ENCODE peak calls at places on chromosomes 13 and 19, in ten cellular contexts. Y is esophagus squamous epithelium, X is left lung, A is IMR-90, H is fibroblast of mammary gland, J is astrocyte of the spinal cord, Z is Peyer's patch, U is lower lobe of right lung, N is cardiac muscle cell, D is AG04450. V is an unnamed sample.

GRCh38 chr19:38375748-38376147 is 1.4 kb downstream of the PSMD8 start:
- DNase-seq in Y (no peak), X (no peak), A (peak; percentile 20), H (peak; percentile 48), J (no peak), Z (no peak), U (no peak), N (no peak), D (no peak), V (no peak)

GRCh38 chr19:46859637-46860124 is 1.1 kb upstream of the ARHGAP35 start:
- DNase-seq in Y (no peak), X (no peak), A (peak; percentile 55), H (peak; percentile 89), J (no peak), Z (no peak), U (peak; percentile 70), N (no peak), D (no peak), V (no peak)

GRCh38 chr13:114334305-114335053 is 20.2 kb downstream of the CHAMP1 start:
- DNase-seq in Y (no peak), X (no peak), A (no peak), H (no peak), J (no peak), Z (no peak), U (no peak), N (no peak), D (no peak), V (no peak)

GRCh38 chr13:50969691-50970090 is 60.1 kb downstream of the RNASEH2B start:
- DNase-seq in Y (no peak), X (no peak), A (no peak), H (no peak), J (peak; percentile 11), Z (no peak), U (no peak), N (peak; percentile 49), D (no peak), V (no peak)

GRCh38 chr19:3145909-3146676 is 10.3 kb downstream of the GNA15 start:
- DNase-seq in Y (no peak), X (peak; percentile 89), A (no peak), H (no peak), J (no peak), Z (no peak), U (peak; percentile 75), N (no peak), D (no peak), V (no peak)

GRCh38 chr13:101755228-101755887 is 302.9 kb downstream of the ITGBL1 start:
- DNase-seq in Y (no peak), X (no peak), A (no peak), H (no peak), J (no peak), Z (no peak), U (no peak), N (no peak), D (no peak), V (no peak)

GRCh38 chr19:40229484-40229883 is 3.0 kb upstream of the CCNP start:
- DNase-seq in Y (no peak), X (no peak), A (peak; percentile 59), H (peak; percentile 68), J (peak; percentile 22), Z (no peak), U (no peak), N (no peak), D (no peak), V (no peak)

GRCh38 chr19:42284641-42285341 is 15.7 kb downstream of the CIC start:
- DNase-seq in Y (no peak), X (peak; percentile 86), A (no peak), H (no peak), J (no peak), Z (peak; percentile 29), U (no peak), N (peak; percentile 38), D (no peak), V (no peak)

GRCh38 chr13:53206455-53206854 is 177.8 kb downstream of the OLFM4 start:
- DNase-seq in Y (no peak), X (no peak), A (no peak), H (peak; percentile 7), J (no peak), Z (no peak), U (no peak), N (peak; percentile 24), D (no peak), V (no peak)

DNA sequence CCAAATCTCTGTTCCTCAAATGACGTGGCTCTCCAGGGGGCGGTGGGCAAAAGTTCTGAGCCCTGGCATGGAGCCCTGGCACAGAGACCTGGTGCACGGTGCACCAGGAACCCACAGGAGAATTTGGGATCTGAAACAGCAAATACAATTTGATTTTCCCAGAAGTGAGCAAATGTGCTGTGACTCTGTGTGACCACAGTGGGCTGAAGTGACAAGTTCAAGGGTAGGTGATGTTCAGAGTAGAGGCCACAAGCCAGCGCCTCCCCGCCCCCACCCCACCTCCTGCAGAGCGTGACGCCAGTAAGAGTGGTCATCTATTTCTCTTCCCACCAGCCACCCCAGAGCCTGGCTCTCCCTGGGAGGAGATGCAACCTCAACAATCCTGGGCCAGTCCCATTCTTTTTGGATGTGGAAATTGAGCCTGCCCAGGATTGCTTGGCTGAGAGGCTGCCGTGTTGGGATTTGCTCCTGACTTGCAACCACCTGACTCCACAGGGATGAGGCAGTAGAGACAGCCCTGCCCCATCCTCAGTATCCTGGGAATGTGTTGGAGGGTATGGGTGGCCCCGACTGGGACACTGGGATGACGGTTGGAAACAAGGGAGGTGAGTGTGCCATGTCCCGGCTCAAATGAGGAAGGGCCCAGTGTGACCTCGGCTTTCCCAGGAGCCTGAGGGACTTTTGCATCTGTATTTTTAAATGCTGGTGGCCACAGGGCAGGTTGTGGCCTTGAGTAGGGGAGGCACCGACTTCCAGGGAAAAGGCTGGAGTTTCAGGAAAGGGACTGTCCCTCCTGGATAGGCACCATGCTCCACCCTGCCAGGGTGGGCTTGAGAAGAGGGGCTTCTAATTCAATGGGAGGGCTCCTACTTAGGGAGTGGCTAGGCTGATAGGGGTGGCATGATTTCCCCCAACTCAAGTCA is 11.0 kb upstream of the BCL3 start:
- DNase-seq in Y (no peak), X (no peak), A (peak; percentile 55), H (peak; percentile 91), J (peak; percentile 76), Z (no peak), U (no peak), N (no peak), D (no peak), V (no peak)
- TF ChIP-seq CTCF in Y (no peak), X (no peak), A (no peak), H (no peak), J (no peak), Z (no peak), U (no peak), N (no peak), D (no peak), V (no peak)

GRCh38 chr19:10116866-10117616 is 2.7 kb downstream of the EIF3G start:
- DNase-seq in Y (no peak), X (no peak), A (no peak), H (no peak), J (no peak), Z (no peak), U (no peak), N (no peak), D (no peak), V (no peak)

GRCh38 chr19:10122066-10122465 is 2.4 kb upstream of the EIF3G start:
- DNase-seq in Y (no peak), X (no peak), A (peak; percentile 70), H (peak; percentile 73), J (peak; percentile 49), Z (no peak), U (no peak), N (no peak), D (peak; percentile 39), V (no peak)

GRCh38 chr19:10124429-10124828 is 4.7 kb upstream of the EIF3G start:
- DNase-seq in Y (no peak), X (no peak), A (no peak), H (no peak), J (no peak), Z (no peak), U (no peak), N (no peak), D (no peak), V (no peak)

GRCh38 chr19:10118960-10119359 is 739 bp downstream of the EIF3G start:
- DNase-seq in Y (no peak), X (no peak), A (no peak), H (peak; percentile 39), J (no peak), Z (no peak), U (no peak), N (no peak), D (no peak), V (no peak)

GRCh38 chr19:10120538-10121198 is 969 bp upstream of the EIF3G start:
- DNase-seq in Y (no peak), X (no peak), A (peak; percentile 92), H (peak; percentile 97), J (peak; percentile 80), Z (no peak), U (no peak), N (no peak), D (peak; percentile 50), V (no peak)
- H3K4me3 ChIP-seq in Y (no peak overlapping the region), X (no peak overlapping the region), A (no peak overlapping the region), H (peak overlapping the region; percentile 44), J (no peak overlapping the region), Z (no peak overlapping the region), U (no peak overlapping the region), N (no peak overlapping the region), D (no peak overlapping the region), V (no peak overlapping the region)

GRCh38 chr13:73687087-73687486 is 447.1 kb downstream of the KLF12 start:
- DNase-seq in Y (no peak), X (no peak), A (no peak), H (no peak), J (no peak), Z (no peak), U (no peak), N (no peak), D (no peak), V (no peak)

GRCh38 chr13:73684750-73685149 is 449.5 kb downstream of the KLF12 start:
- DNase-seq in Y (no peak), X (no peak), A (no peak), H (no peak), J (no peak), Z (no peak), U (no peak), N (no peak), D (no peak), V (no peak)

GRCh38 chr13:73681779-73682178 is 452.4 kb downstream of the KLF12 start:
- DNase-seq in Y (no peak), X (no peak), A (no peak), H (no peak), J (no peak), Z (no peak), U (no peak), N (no peak), D (no peak), V (no peak)

GRCh38 chr13:73683746-73684145 is 450.5 kb downstream of the KLF12 start:
- DNase-seq in Y (no peak), X (no peak), A (no peak), H (no peak), J (no peak), Z (no peak), U (no peak), N (no peak), D (no peak), V (no peak)

GRCh38 chr13:73684286-73684685 is 449.9 kb downstream of the KLF12 start:
- DNase-seq in Y (no peak), X (no peak), A (no peak), H (no peak), J (no peak), Z (no peak), U (no peak), N (no peak), D (no peak), V (no peak)
- TF ChIP-seq CTCF in Y (no peak), X (no peak), A (no peak), H (no peak), J (no peak), Z (no peak), U (no peak), N (no peak), D (no peak), V (no peak)

GRCh38 chr19:13797058-13797440 is 1.8 kb downstream of the ZSWIM4 start:
- DNase-seq in Y (no peak), X (no peak), A (no peak), H (no peak), J (no peak), Z (no peak), U (no peak), N (no peak), D (no peak), V (no peak)
- H3K4me3 ChIP-seq in Y (peak overlapping the region; percentile 79), X (peak overlapping the region; percentile 67), A (peak overlapping the region; percentile 86), H (peak overlapping the region; percentile 70), J (peak overlapping the region; percentile 73), Z (no peak overlapping the region), U (peak overlapping the region; percentile 79), N (no peak overlapping the region), D (peak overlapping the region; percentile 80), V (peak overlapping the region; percentile 70)

V was measured in GM12864.